ENCODE peak calls at places on chromosomes 7 and 10, in nine cellular contexts. J is NAMALWA; R is T-helper 2 cell; W is activated T-helper 1 cell treated with Interleukin-2 at 50 U/mL for 16 hours; L is GM23338; T is astrocyte of the cerebellum; B is activated CD8-positive, alpha-beta T cell treated with anti-CD3 and anti-CD28 coated beads for 36 hours; Z is mesendoderm; N is HTR-8/SVneo. Q is an unnamed sample.

GRCh38 chr7:129134356-129134972 is 10.0 kb upstream of the TSPAN33 start:
- DNase-seq in J (no peak), R (no peak), W (no peak), L (no peak), T (no peak), B (no peak), Z (no peak), N (no peak), Q (no peak)

GRCh38 chr10:14671383-14671782 is 103.3 kb downstream of the FAM107B start:
- DNase-seq in J (no peak), R (no peak), W (no peak), L (peak), T (no peak), B (no peak), Z (no peak), N (no peak), Q (no peak)

GRCh38 chr7:101237206-101238067 is at the start of gene CLDN15:
- DNase-seq in J (no peak), R (no peak), W (no peak), L (no peak), T (no peak), B (no peak), Z (no peak), N (no peak), Q (no peak)

GRCh38 chr10:92757066-92757716 is 67.4 kb downstream of the HHEX start:
- DNase-seq in J (peak), R (no peak), W (no peak), L (peak), T (peak), B (no peak), Z (peak), N (peak), Q (peak)

GRCh38 chr10:12701696-12702095 is 299.8 kb downstream of the CCDC3 start:
- DNase-seq in J (no peak), R (no peak), W (no peak), L (no peak), T (no peak), B (no peak), Z (no peak), N (no peak), Q (no peak)

GRCh38 chr7:33671521-33672262 is 233.6 kb upstream of the BMPER start:
- DNase-seq in J (peak), R (no peak), W (no peak), L (no peak), T (no peak), B (no peak), Z (no peak), N (no peak), Q (no peak)

GRCh38 chr10:73095479-73096021 is 1.1 kb downstream of the P4HA1 start:
- DNase-seq in J (peak), R (no peak), W (no peak), L (peak), T (peak), B (peak), Z (peak), N (peak), Q (peak)

GRCh38 chr7:83366629-83367028 is 203.9 kb upstream of the PCLO start:
- DNase-seq in J (peak), R (no peak), W (no peak), L (peak), T (no peak), B (no peak), Z (peak), N (no peak), Q (no peak)

GRCh38 chr7:15836041-15836440 is 149.6 kb upstream of the MEOX2 start:
- DNase-seq in J (no peak), R (no peak), W (no peak), L (no peak), T (no peak), B (no peak), Z (no peak), N (no peak), Q (no peak)

GRCh38 chr7:143013897-143014296 is 13.0 kb downstream of the OR9A2 start:
- DNase-seq in J (no peak), R (no peak), W (no peak), L (no peak), T (peak), B (no peak), Z (no peak), N (no peak), Q (no peak)